ENCODE peak calls at places on chromosomes 11 and 22, in eight cellular contexts. H is amniotic stem cell; Q is activated CD8-positive, alpha-beta memory T cell treated with anti-CD3 and anti-CD28 coated beads for 4 hours; J is AG08396; U is stimulated activated CD8-positive, alpha-beta memory T cell treated with anti-CD3 and anti-CD28 coated beads, Interleukin-15, amount 100 ng/mL, for 1 hour; B is activated CD4-positive, alpha-beta memory T cell treated with anti-CD3 and anti-CD28 coated beads for 36 hours; Y is SK-N-SH; C is spleen. P is an unnamed sample.

GRCh38 chr11:126488591-126489370 is 133.3 kb downstream of the ST3GAL4 start:
- DNase-seq in H (no peak), Q (no peak), J (no peak), U (no peak), B (no peak), Y (no peak), C (peak; percentile 66), P (no peak)

GRCh38 chr22:38655532-38656255 is 498 bp downstream of the FAM227A start:
- DNase-seq in H (no peak), Q (no peak), J (no peak), U (no peak), B (no peak), Y (peak; percentile 26), C (no peak), P (peak; percentile 7)

GRCh38 chr22:19057999-19058491 is 64.2 kb downstream of the DGCR2 start:
- DNase-seq in H (no peak), Q (no peak), J (no peak), U (no peak), B (peak; percentile 5), Y (no peak), C (peak; percentile 59), P (no peak)

GRCh38 chr22:35575116-35575748 is 34.6 kb downstream of the RASD2 start:
- DNase-seq in H (no peak), Q (no peak), J (no peak), U (no peak), B (no peak), Y (peak; percentile 57), C (no peak), P (no peak)

GRCh38 chr11:61955416-61956135 is 5.4 kb downstream of the BEST1 start:
- DNase-seq in H (no peak), Q (no peak), J (no peak), U (no peak), B (peak; percentile 48), Y (no peak), C (peak; percentile 90), P (no peak)

GRCh38 chr11:1454576-1454975 is 32.0 kb downstream of the MOB2 start:
- DNase-seq in H (no peak), Q (no peak), J (no peak), U (no peak), B (no peak), Y (no peak), C (no peak), P (no peak)

GRCh38 chr11:10862446-10862845 is 4.6 kb upstream of the ZBED5 start:
- DNase-seq in H (no peak), Q (no peak), J (no peak), U (no peak), B (no peak), Y (no peak), C (no peak), P (no peak)

GRCh38 chr11:19466314-19466713 is 225.6 kb upstream of the E2F8 start:
- DNase-seq in H (no peak), Q (no peak), J (no peak), U (no peak), B (no peak), Y (no peak), C (no peak), P (no peak)

GRCh38 chr11:119155733-119156492 is 7.1 kb downstream of the ABCG4 start:
- DNase-seq in H (no peak), Q (no peak), J (peak; percentile 37), U (no peak), B (peak; percentile 27), Y (peak; percentile 67), C (no peak), P (no peak)

GRCh38 chr22:49936018-49936972 is 17.9 kb downstream of the CRELD2 start:
- DNase-seq in H (peak; percentile 33), Q (peak; percentile 95), J (peak; percentile 86), U (peak; percentile 76), B (peak; percentile 99), Y (peak; percentile 84), C (peak; percentile 99), P (peak; percentile 98)

GRCh38 chr11:13760115-13760514 is 91.6 kb downstream of the FAR1 start:
- DNase-seq in H (no peak), Q (no peak), J (no peak), U (no peak), B (no peak), Y (no peak), C (no peak), P (no peak)

GRCh38 chr11:19679952-19680823 is 32.4 kb upstream of the NAV2 start:
- DNase-seq in H (peak; percentile 93), Q (no peak), J (peak; percentile 90), U (no peak), B (no peak), Y (peak; percentile 60), C (no peak), P (peak; percentile 92)

GRCh38 chr22:28810839-28811491 is 10.6 kb upstream of the XBP1 start:
- DNase-seq in H (no peak), Q (no peak), J (no peak), U (no peak), B (peak; percentile 60), Y (no peak), C (peak; percentile 66), P (no peak)

GRCh38 chr11:8080674-8081590 is at the start of gene TUB:
- DNase-seq in H (no peak), Q (no peak), J (peak; percentile 78), U (no peak), B (peak; percentile 13), Y (peak; percentile 97), C (peak; percentile 61), P (peak; percentile 7)

GRCh38 chr22:50456466-50457234 is 18.2 kb downstream of the SBF1 start:
- DNase-seq in H (no peak), Q (no peak), J (no peak), U (no peak), B (no peak), Y (peak; percentile 69), C (no peak), P (no peak)

GRCh38 chr11:70510571-70510970 is 112.2 kb downstream of the CTTN start:
- DNase-seq in H (no peak), Q (no peak), J (no peak), U (no peak), B (no peak), Y (no peak), C (peak; percentile 40), P (no peak)

GRCh38 chr22:45007946-45008852 is 1.6 kb downstream of the PHF21B start:
- DNase-seq in H (no peak), Q (no peak), J (no peak), U (no peak), B (no peak), Y (peak; percentile 64), C (no peak), P (no peak)

GRCh38 chr11:72243567-72244316 is at the start of gene PHOX2A:
- DNase-seq in H (no peak), Q (no peak), J (peak; percentile 15), U (no peak), B (no peak), Y (peak; percentile 95), C (no peak), P (no peak)

P was measured in dermis microvascular lymphatic vessel endothelial cell.